ENCODE peak calls at places on chromosome 16, in nine cellular contexts. One of them, this sample, is unnamed.

GRCh38 chr16:27839419-27839818 is 224.1 kb downstream of the GSG1L start:
- DNase-seq in dermis blood vessel endothelial cell: no peak
- DNase-seq in breast epithelium: no peak
- DNase-seq in HAP-1: no peak
- DNase-seq in RPMI8226: no peak
- DNase-seq in thoracic aorta: no peak
- DNase-seq in esophagus squamous epithelium: no peak
- DNase-seq in NCI-H1092 treated with DMSO at 0.1 percent for 48 hours: no peak
- DNase-seq in right lobe of liver: no peak
- DNase-seq in this sample: peak

GRCh38 chr16:88772871-88773811 is 11.9 kb downstream of the PIEZO1 start:
- DNase-seq in esophagus squamous epithelium: no peak
- DNase-seq in HAP-1: no peak
- DNase-seq in NCI-H1092 treated with DMSO at 0.1 percent for 48 hours: peak
- DNase-seq in right lobe of liver: no peak
- DNase-seq in breast epithelium: peak
- DNase-seq in thoracic aorta: no peak
- DNase-seq in RPMI8226: no peak
- DNase-seq in dermis blood vessel endothelial cell: no peak
- DNase-seq in this sample: peak

GRCh38 chr16:83926726-83927397 is 26.2 kb upstream of the OSGIN1 start:
- DNase-seq in esophagus squamous epithelium: no peak
- DNase-seq in RPMI8226: peak
- DNase-seq in right lobe of liver: peak
- DNase-seq in HAP-1: peak
- DNase-seq in dermis blood vessel endothelial cell: peak
- DNase-seq in NCI-H1092 treated with DMSO at 0.1 percent for 48 hours: peak
- DNase-seq in breast epithelium: peak
- DNase-seq in thoracic aorta: peak
- DNase-seq in this sample: peak

GRCh38 chr16:52203096-52203495 is 343.8 kb downstream of the TOX3 start:
- DNase-seq in right lobe of liver: no peak
- DNase-seq in breast epithelium: no peak
- DNase-seq in dermis blood vessel endothelial cell: no peak
- DNase-seq in thoracic aorta: no peak
- DNase-seq in esophagus squamous epithelium: no peak
- DNase-seq in NCI-H1092 treated with DMSO at 0.1 percent for 48 hours: no peak
- DNase-seq in RPMI8226: no peak
- DNase-seq in HAP-1: no peak
- DNase-seq in this sample: no peak

GRCh38 chr16:68091604-68092261 is 6.6 kb downstream of the NFATC3 start:
- DNase-seq in esophagus squamous epithelium: no peak
- DNase-seq in right lobe of liver: no peak
- DNase-seq in dermis blood vessel endothelial cell: peak
- DNase-seq in breast epithelium: no peak
- DNase-seq in thoracic aorta: no peak
- DNase-seq in HAP-1: no peak
- DNase-seq in NCI-H1092 treated with DMSO at 0.1 percent for 48 hours: peak
- DNase-seq in RPMI8226: peak
- DNase-seq in this sample: peak

GRCh38 chr16:80006175-80006895 is 405.8 kb upstream of the MAF start:
- DNase-seq in thoracic aorta: no peak
- DNase-seq in breast epithelium: no peak
- DNase-seq in right lobe of liver: no peak
- DNase-seq in HAP-1: no peak
- DNase-seq in esophagus squamous epithelium: no peak
- DNase-seq in RPMI8226: no peak
- DNase-seq in NCI-H1092 treated with DMSO at 0.1 percent for 48 hours: no peak
- DNase-seq in dermis blood vessel endothelial cell: no peak
- DNase-seq in this sample: peak

GRCh38 chr16:70738083-70738977 is 52.5 kb upstream of the MTSS2 start:
- DNase-seq in NCI-H1092 treated with DMSO at 0.1 percent for 48 hours: peak
- DNase-seq in right lobe of liver: peak
- DNase-seq in breast epithelium: peak
- DNase-seq in thoracic aorta: no peak
- DNase-seq in RPMI8226: peak
- DNase-seq in dermis blood vessel endothelial cell: peak
- DNase-seq in esophagus squamous epithelium: no peak
- DNase-seq in HAP-1: no peak
- DNase-seq in this sample: peak

GRCh38 chr16:24516900-24517669 is 22.3 kb upstream of the RBBP6 start:
- DNase-seq in breast epithelium: peak
- DNase-seq in NCI-H1092 treated with DMSO at 0.1 percent for 48 hours: peak
- DNase-seq in right lobe of liver: peak
- DNase-seq in thoracic aorta: peak
- DNase-seq in RPMI8226: peak
- DNase-seq in HAP-1: peak
- DNase-seq in esophagus squamous epithelium: no peak
- DNase-seq in dermis blood vessel endothelial cell: peak
- DNase-seq in this sample: peak

GRCh38 chr16:84054271-84054670 is 11.7 kb upstream of the SLC38A8 start:
- DNase-seq in RPMI8226: no peak
- DNase-seq in HAP-1: no peak
- DNase-seq in dermis blood vessel endothelial cell: no peak
- DNase-seq in thoracic aorta: no peak
- DNase-seq in NCI-H1092 treated with DMSO at 0.1 percent for 48 hours: no peak
- DNase-seq in esophagus squamous epithelium: no peak
- DNase-seq in right lobe of liver: peak
- DNase-seq in breast epithelium: no peak
- DNase-seq in this sample: no peak

GRCh38 chr16:2673066-2673999 is 9.0 kb upstream of the KCTD5 start:
- DNase-seq in NCI-H1092 treated with DMSO at 0.1 percent for 48 hours: peak
- DNase-seq in esophagus squamous epithelium: peak
- DNase-seq in right lobe of liver: peak
- DNase-seq in RPMI8226: peak
- DNase-seq in dermis blood vessel endothelial cell: peak
- DNase-seq in thoracic aorta: peak
- DNase-seq in breast epithelium: peak
- DNase-seq in HAP-1: peak
- DNase-seq in this sample: peak

GRCh38 chr16:71500964-71501363 is 11.8 kb upstream of the ZNF19 start:
- DNase-seq in right lobe of liver: no peak
- DNase-seq in dermis blood vessel endothelial cell: no peak
- DNase-seq in HAP-1: no peak
- DNase-seq in NCI-H1092 treated with DMSO at 0.1 percent for 48 hours: no peak
- DNase-seq in RPMI8226: no peak
- DNase-seq in breast epithelium: no peak
- DNase-seq in esophagus squamous epithelium: no peak
- DNase-seq in thoracic aorta: no peak
- DNase-seq in this sample: no peak

GRCh38 chr16:23496826-23497542 is 13.3 kb downstream of the GGA2 start:
- DNase-seq in NCI-H1092 treated with DMSO at 0.1 percent for 48 hours: no peak
- DNase-seq in RPMI8226: no peak
- DNase-seq in thoracic aorta: no peak
- DNase-seq in esophagus squamous epithelium: no peak
- DNase-seq in breast epithelium: peak
- DNase-seq in right lobe of liver: peak
- DNase-seq in dermis blood vessel endothelial cell: peak
- DNase-seq in HAP-1: no peak
- DNase-seq in this sample: peak

GRCh38 chr16:22181843-22182242 is 19.5 kb downstream of the SDR42E2 start:
- DNase-seq in RPMI8226: no peak
- DNase-seq in dermis blood vessel endothelial cell: no peak
- DNase-seq in esophagus squamous epithelium: no peak
- DNase-seq in breast epithelium: no peak
- DNase-seq in right lobe of liver: no peak
- DNase-seq in thoracic aorta: no peak
- DNase-seq in HAP-1: no peak
- DNase-seq in NCI-H1092 treated with DMSO at 0.1 percent for 48 hours: no peak
- DNase-seq in this sample: no peak

GRCh38 chr16:10929853-10930754 is 12.2 kb downstream of the DEXI start:
- DNase-seq in right lobe of liver: no peak
- DNase-seq in NCI-H1092 treated with DMSO at 0.1 percent for 48 hours: peak
- DNase-seq in HAP-1: no peak
- DNase-seq in dermis blood vessel endothelial cell: peak
- DNase-seq in breast epithelium: no peak
- DNase-seq in thoracic aorta: no peak
- DNase-seq in RPMI8226: no peak
- DNase-seq in esophagus squamous epithelium: no peak
- DNase-seq in this sample: no peak

GRCh38 chr16:24853169-24853824 is 7.5 kb downstream of the SLC5A11 start:
- DNase-seq in right lobe of liver: no peak
- DNase-seq in thoracic aorta: no peak
- DNase-seq in HAP-1: no peak
- DNase-seq in dermis blood vessel endothelial cell: no peak
- DNase-seq in esophagus squamous epithelium: no peak
- DNase-seq in RPMI8226: peak
- DNase-seq in breast epithelium: no peak
- DNase-seq in NCI-H1092 treated with DMSO at 0.1 percent for 48 hours: no peak
- DNase-seq in this sample: no peak

GRCh38 chr16:4521971-4522623 is 16.5 kb downstream of the CDIP1 start:
- DNase-seq in dermis blood vessel endothelial cell: no peak
- DNase-seq in thoracic aorta: no peak
- DNase-seq in NCI-H1092 treated with DMSO at 0.1 percent for 48 hours: peak
- DNase-seq in right lobe of liver: no peak
- DNase-seq in HAP-1: no peak
- DNase-seq in esophagus squamous epithelium: no peak
- DNase-seq in RPMI8226: no peak
- DNase-seq in breast epithelium: no peak
- DNase-seq in this sample: no peak

GRCh38 chr16:15523092-15523541 is 88.7 kb downstream of the BMERB1 start:
- DNase-seq in NCI-H1092 treated with DMSO at 0.1 percent for 48 hours: no peak
- DNase-seq in thoracic aorta: no peak
- DNase-seq in right lobe of liver: peak
- DNase-seq in breast epithelium: no peak
- DNase-seq in RPMI8226: peak
- DNase-seq in dermis blood vessel endothelial cell: peak
- DNase-seq in HAP-1: no peak
- DNase-seq in esophagus squamous epithelium: no peak
- DNase-seq in this sample: no peak

GRCh38 chr16:84247844-84248243 is 8.0 kb upstream of the KCNG4 start:
- DNase-seq in dermis blood vessel endothelial cell: no peak
- DNase-seq in right lobe of liver: no peak
- DNase-seq in thoracic aorta: no peak
- DNase-seq in breast epithelium: no peak
- DNase-seq in NCI-H1092 treated with DMSO at 0.1 percent for 48 hours: no peak
- DNase-seq in RPMI8226: no peak
- DNase-seq in HAP-1: no peak
- DNase-seq in esophagus squamous epithelium: no peak
- DNase-seq in this sample: peak

GRCh38 chr16:1488619-1489018 is at the start of gene PTX4:
- DNase-seq in HAP-1: no peak
- DNase-seq in dermis blood vessel endothelial cell: no peak
- DNase-seq in esophagus squamous epithelium: no peak
- DNase-seq in thoracic aorta: no peak
- DNase-seq in right lobe of liver: no peak
- DNase-seq in NCI-H1092 treated with DMSO at 0.1 percent for 48 hours: no peak
- DNase-seq in RPMI8226: no peak
- DNase-seq in breast epithelium: no peak
- DNase-seq in this sample: no peak

GRCh38 chr16:62913924-62914323 is 877.7 kb upstream of the CDH8 start:
- DNase-seq in thoracic aorta: no peak
- DNase-seq in RPMI8226: no peak
- DNase-seq in right lobe of liver: no peak
- DNase-seq in esophagus squamous epithelium: no peak
- DNase-seq in dermis blood vessel endothelial cell: no peak
- DNase-seq in breast epithelium: no peak
- DNase-seq in HAP-1: no peak
- DNase-seq in NCI-H1092 treated with DMSO at 0.1 percent for 48 hours: no peak
- DNase-seq in this sample: no peak

GRCh38 chr16:30585400-30586191 is at the start of gene ZNF785:
- DNase-seq in breast epithelium: peak
- DNase-seq in NCI-H1092 treated with DMSO at 0.1 percent for 48 hours: peak
- DNase-seq in dermis blood vessel endothelial cell: peak
- DNase-seq in right lobe of liver: peak
- DNase-seq in RPMI8226: peak
- DNase-seq in thoracic aorta: peak
- DNase-seq in esophagus squamous epithelium: peak
- DNase-seq in HAP-1: no peak
- DNase-seq in this sample: peak

GRCh38 chr16:84617068-84617630 is 729 bp downstream of the COTL1 start:
- DNase-seq in HAP-1: no peak
- DNase-seq in breast epithelium: no peak
- DNase-seq in RPMI8226: peak
- DNase-seq in dermis blood vessel endothelial cell: peak
- DNase-seq in esophagus squamous epithelium: no peak
- DNase-seq in NCI-H1092 treated with DMSO at 0.1 percent for 48 hours: no peak
- DNase-seq in thoracic aorta: no peak
- DNase-seq in right lobe of liver: peak
- DNase-seq in this sample: no peak

GRCh38 chr16:85417156-85417860 is 195.8 kb upstream of the GSE1 start:
- DNase-seq in thoracic aorta: no peak
- DNase-seq in dermis blood vessel endothelial cell: no peak
- DNase-seq in RPMI8226: peak
- DNase-seq in HAP-1: no peak
- DNase-seq in NCI-H1092 treated with DMSO at 0.1 percent for 48 hours: no peak
- DNase-seq in right lobe of liver: peak
- DNase-seq in esophagus squamous epithelium: no peak
- DNase-seq in breast epithelium: no peak
- DNase-seq in this sample: no peak

GRCh38 chr16:72997141-72997542 is 50.8 kb downstream of the ZFHX3 start:
- DNase-seq in esophagus squamous epithelium: no peak
- DNase-seq in NCI-H1092 treated with DMSO at 0.1 percent for 48 hours: no peak
- DNase-seq in RPMI8226: no peak
- DNase-seq in HAP-1: no peak
- DNase-seq in thoracic aorta: no peak
- DNase-seq in right lobe of liver: no peak
- DNase-seq in breast epithelium: peak
- DNase-seq in dermis blood vessel endothelial cell: no peak
- DNase-seq in this sample: peak

GRCh38 chr16:1098266-1098991 is 2.4 kb upstream of the C1QTNF8 start:
- DNase-seq in esophagus squamous epithelium: no peak
- DNase-seq in dermis blood vessel endothelial cell: no peak
- DNase-seq in breast epithelium: no peak
- DNase-seq in RPMI8226: no peak
- DNase-seq in NCI-H1092 treated with DMSO at 0.1 percent for 48 hours: no peak
- DNase-seq in HAP-1: no peak
- DNase-seq in right lobe of liver: no peak
- DNase-seq in thoracic aorta: no peak
- DNase-seq in this sample: no peak

GRCh38 chr16:52099382-52099781 is 447.6 kb downstream of the TOX3 start:
- DNase-seq in thoracic aorta: no peak
- DNase-seq in esophagus squamous epithelium: no peak
- DNase-seq in dermis blood vessel endothelial cell: no peak
- DNase-seq in right lobe of liver: no peak
- DNase-seq in HAP-1: no peak
- DNase-seq in breast epithelium: no peak
- DNase-seq in NCI-H1092 treated with DMSO at 0.1 percent for 48 hours: no peak
- DNase-seq in RPMI8226: no peak
- DNase-seq in this sample: no peak

GRCh38 chr16:894841-895240 is 75.9 kb downstream of the LMF1 start:
- DNase-seq in HAP-1: no peak
- DNase-seq in dermis blood vessel endothelial cell: no peak
- DNase-seq in right lobe of liver: no peak
- DNase-seq in thoracic aorta: no peak
- DNase-seq in RPMI8226: no peak
- DNase-seq in breast epithelium: no peak
- DNase-seq in esophagus squamous epithelium: no peak
- DNase-seq in NCI-H1092 treated with DMSO at 0.1 percent for 48 hours: no peak
- DNase-seq in this sample: no peak

GRCh38 chr16:81358860-81359259 is 44.1 kb downstream of the GAN start:
- DNase-seq in HAP-1: no peak
- DNase-seq in breast epithelium: no peak
- DNase-seq in RPMI8226: no peak
- DNase-seq in NCI-H1092 treated with DMSO at 0.1 percent for 48 hours: no peak
- DNase-seq in esophagus squamous epithelium: no peak
- DNase-seq in right lobe of liver: no peak
- DNase-seq in thoracic aorta: no peak
- DNase-seq in dermis blood vessel endothelial cell: no peak
- DNase-seq in this sample: no peak

GRCh38 chr16:4052801-4053662 is 63.2 kb downstream of the ADCY9 start:
- DNase-seq in breast epithelium: peak
- DNase-seq in thoracic aorta: no peak
- DNase-seq in RPMI8226: peak
- DNase-seq in dermis blood vessel endothelial cell: peak
- DNase-seq in esophagus squamous epithelium: no peak
- DNase-seq in HAP-1: peak
- DNase-seq in NCI-H1092 treated with DMSO at 0.1 percent for 48 hours: peak
- DNase-seq in right lobe of liver: peak
- DNase-seq in this sample: peak

GRCh38 chr16:23771027-23771426 is 16.2 kb downstream of the CHP2 start:
- DNase-seq in breast epithelium: no peak
- DNase-seq in thoracic aorta: no peak
- DNase-seq in esophagus squamous epithelium: no peak
- DNase-seq in right lobe of liver: no peak
- DNase-seq in RPMI8226: peak
- DNase-seq in dermis blood vessel endothelial cell: no peak
- DNase-seq in NCI-H1092 treated with DMSO at 0.1 percent for 48 hours: no peak
- DNase-seq in HAP-1: no peak
- DNase-seq in this sample: no peak

GRCh38 chr16:10539793-10540192 is 40.6 kb downstream of the EMP2 start:
- DNase-seq in HAP-1: no peak
- DNase-seq in thoracic aorta: no peak
- DNase-seq in right lobe of liver: no peak
- DNase-seq in breast epithelium: no peak
- DNase-seq in NCI-H1092 treated with DMSO at 0.1 percent for 48 hours: no peak
- DNase-seq in dermis blood vessel endothelial cell: no peak
- DNase-seq in esophagus squamous epithelium: no peak
- DNase-seq in RPMI8226: no peak
- DNase-seq in this sample: no peak

This sample was measured in AG10803.